ENCODE peak calls at places on chromosome X, in six cellular contexts. One of them, this sample, is unnamed. For H3K4me1, the result is how much of the 10 kb centered on the place peaks cover.

GRCh38 chrX:7083468-7084396 is 63.8 kb upstream of the STS start:
- DNase-seq in OCI-LY7: peak
- DNase-seq in mesenchymal stem cell: peak
- DNase-seq in CD4-positive, alpha-beta memory T cell: peak
- DNase-seq in PC-9: peak
- DNase-seq in CD8-positive, alpha-beta T cell: peak
- DNase-seq in this sample: peak

GRCh38 chrX:113009837-113010236 is 169.2 kb upstream of the AMOT start:
- DNase-seq in OCI-LY7: no peak
- DNase-seq in mesenchymal stem cell: no peak
- DNase-seq in CD4-positive, alpha-beta memory T cell: no peak
- DNase-seq in PC-9: no peak
- DNase-seq in CD8-positive, alpha-beta T cell: no peak
- DNase-seq in this sample: no peak

GRCh38 chrX:97326456-97326855 is 442.7 kb downstream of the RPA4 start:
- DNase-seq in OCI-LY7: peak
- DNase-seq in mesenchymal stem cell: no peak
- DNase-seq in CD4-positive, alpha-beta memory T cell: no peak
- DNase-seq in PC-9: no peak
- DNase-seq in CD8-positive, alpha-beta T cell: no peak
- DNase-seq in this sample: no peak

GRCh38 chrX:37921758-37922157 is 74.4 kb upstream of the DYNLT3 start:
- DNase-seq in OCI-LY7: no peak
- DNase-seq in mesenchymal stem cell: peak
- DNase-seq in CD4-positive, alpha-beta memory T cell: no peak
- DNase-seq in PC-9: no peak
- DNase-seq in CD8-positive, alpha-beta T cell: no peak
- DNase-seq in this sample: no peak

GRCh38 chrX:68438575-68438974 is 5.3 kb upstream of the OPHN1 start:
- DNase-seq in OCI-LY7: no peak
- DNase-seq in mesenchymal stem cell: no peak
- DNase-seq in CD4-positive, alpha-beta memory T cell: no peak
- DNase-seq in PC-9: no peak
- DNase-seq in CD8-positive, alpha-beta T cell: no peak
- DNase-seq in this sample: no peak

GRCh38 chrX:6129751-6130150 is 98.9 kb downstream of the NLGN4X start:
- DNase-seq in OCI-LY7: no peak
- DNase-seq in mesenchymal stem cell: no peak
- DNase-seq in CD4-positive, alpha-beta memory T cell: no peak
- DNase-seq in PC-9: no peak
- DNase-seq in CD8-positive, alpha-beta T cell: no peak
- DNase-seq in this sample: no peak

GRCh38 chrX:53261573-53261972 is 19.8 kb downstream of the IQSEC2 start:
- DNase-seq in OCI-LY7: peak
- DNase-seq in mesenchymal stem cell: no peak
- DNase-seq in CD4-positive, alpha-beta memory T cell: peak
- DNase-seq in PC-9: no peak
- DNase-seq in CD8-positive, alpha-beta T cell: peak
- DNase-seq in this sample: no peak

GRCh38 chrX:23616361-23616760 is 50.9 kb upstream of the PRDX4 start:
- DNase-seq in OCI-LY7: peak
- DNase-seq in mesenchymal stem cell: peak
- DNase-seq in CD4-positive, alpha-beta memory T cell: no peak
- DNase-seq in PC-9: no peak
- DNase-seq in CD8-positive, alpha-beta T cell: no peak
- DNase-seq in this sample: no peak

GRCh38 chrX:9285342-9285771 is 179.5 kb upstream of the TBL1X start:
- DNase-seq in OCI-LY7: no peak
- DNase-seq in mesenchymal stem cell: no peak
- DNase-seq in CD4-positive, alpha-beta memory T cell: no peak
- DNase-seq in PC-9: no peak
- DNase-seq in CD8-positive, alpha-beta T cell: no peak
- DNase-seq in this sample: no peak

GRCh38 chrX:1385251-1385794 is 6.6 kb downstream of the SLC25A6 start:
- DNase-seq in OCI-LY7: no peak
- DNase-seq in mesenchymal stem cell: no peak
- DNase-seq in CD4-positive, alpha-beta memory T cell: no peak
- DNase-seq in PC-9: no peak
- DNase-seq in CD8-positive, alpha-beta T cell: no peak
- DNase-seq in this sample: no peak

DNA sequence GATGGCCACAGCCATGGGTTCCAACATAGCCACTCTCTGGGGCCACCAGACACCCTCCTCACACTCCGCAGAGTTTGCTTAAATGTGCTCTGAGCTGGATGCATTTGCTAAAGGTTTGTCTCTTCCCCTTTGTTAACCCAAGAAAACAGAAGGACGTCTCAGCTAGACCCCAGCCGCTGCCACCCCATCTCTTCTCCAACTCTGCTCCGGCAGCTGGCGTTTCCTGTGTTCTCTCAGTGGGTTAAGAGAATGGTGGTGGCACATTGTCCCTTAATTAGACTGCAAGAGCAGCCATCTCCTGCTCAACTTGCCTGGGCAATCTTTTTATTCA is 43.7 kb upstream of the FAM9C start:
- DNase-seq in OCI-LY7: peak
- DNase-seq in mesenchymal stem cell: no peak
- DNase-seq in CD4-positive, alpha-beta memory T cell: no peak
- DNase-seq in PC-9: no peak
- DNase-seq in CD8-positive, alpha-beta T cell: no peak
- DNase-seq in this sample: no peak
- H3K4me1 ChIP-seq in OCI-LY7: half or more
- H3K4me1 ChIP-seq in mesenchymal stem cell: under half
- H3K4me1 ChIP-seq in CD4-positive, alpha-beta memory T cell: half or more
- H3K4me1 ChIP-seq in PC-9: under half
- H3K4me1 ChIP-seq in CD8-positive, alpha-beta T cell: half or more
- H3K4me1 ChIP-seq in this sample: half or more

GRCh38 chrX:85243155-85243554 is 424 bp downstream of the SATL1 start:
- DNase-seq in OCI-LY7: no peak
- DNase-seq in mesenchymal stem cell: peak
- DNase-seq in CD4-positive, alpha-beta memory T cell: no peak
- DNase-seq in PC-9: no peak
- DNase-seq in CD8-positive, alpha-beta T cell: no peak
- DNase-seq in this sample: no peak
- H3K4me3 ChIP-seq in OCI-LY7: peak
- H3K4me3 ChIP-seq in mesenchymal stem cell: no peak
- H3K4me3 ChIP-seq in CD4-positive, alpha-beta memory T cell: no peak
- H3K4me3 ChIP-seq in PC-9: no peak
- H3K4me3 ChIP-seq in CD8-positive, alpha-beta T cell: no peak
- H3K4me3 ChIP-seq in this sample: no peak

DNA sequence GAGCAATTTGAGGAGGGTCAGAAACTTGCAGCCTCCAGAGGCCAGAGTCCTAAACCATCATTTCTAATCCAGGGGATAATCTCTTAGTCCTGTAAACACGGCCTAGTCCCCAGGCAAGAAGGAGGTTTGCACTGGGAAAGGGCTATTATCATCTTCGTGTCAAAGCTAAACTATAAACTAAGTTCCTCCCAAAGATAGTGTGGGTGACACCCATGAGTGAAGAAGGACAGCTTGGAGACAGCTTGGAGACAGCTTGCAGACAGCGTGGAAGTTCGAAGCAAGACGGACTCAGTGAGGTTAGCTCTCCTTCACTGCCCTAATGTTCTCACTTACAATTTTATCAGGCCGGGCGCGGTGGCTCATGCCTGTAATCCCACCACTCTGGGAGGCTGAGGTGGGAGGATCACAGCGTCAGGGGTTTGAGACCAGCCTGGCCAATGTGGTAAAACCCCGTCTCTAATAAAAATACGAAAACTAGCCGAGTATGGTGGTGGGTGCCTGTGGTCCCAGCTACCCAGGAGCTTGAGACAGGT is 19.3 kb upstream of the PLCXD1 start:
- DNase-seq in OCI-LY7: no peak
- DNase-seq in mesenchymal stem cell: peak
- DNase-seq in CD4-positive, alpha-beta memory T cell: no peak
- DNase-seq in PC-9: no peak
- DNase-seq in CD8-positive, alpha-beta T cell: no peak
- DNase-seq in this sample: no peak
- H3K4me1 ChIP-seq in OCI-LY7: under half
- H3K4me1 ChIP-seq in mesenchymal stem cell: under half
- H3K4me1 ChIP-seq in CD4-positive, alpha-beta memory T cell: under half
- H3K4me1 ChIP-seq in PC-9: under half
- H3K4me1 ChIP-seq in CD8-positive, alpha-beta T cell: under half
- H3K4me1 ChIP-seq in this sample: under half

GRCh38 chrX:39818750-39819149 is 279.0 kb downstream of the BCOR start:
- DNase-seq in OCI-LY7: no peak
- DNase-seq in mesenchymal stem cell: no peak
- DNase-seq in CD4-positive, alpha-beta memory T cell: no peak
- DNase-seq in PC-9: no peak
- DNase-seq in CD8-positive, alpha-beta T cell: no peak
- DNase-seq in this sample: no peak

GRCh38 chrX:39814391-39814790 is 283.4 kb downstream of the BCOR start:
- DNase-seq in OCI-LY7: peak
- DNase-seq in mesenchymal stem cell: no peak
- DNase-seq in CD4-positive, alpha-beta memory T cell: peak
- DNase-seq in PC-9: no peak
- DNase-seq in CD8-positive, alpha-beta T cell: peak
- DNase-seq in this sample: peak

GRCh38 chrX:39818071-39818470 is 279.7 kb downstream of the BCOR start:
- DNase-seq in OCI-LY7: no peak
- DNase-seq in mesenchymal stem cell: no peak
- DNase-seq in CD4-positive, alpha-beta memory T cell: no peak
- DNase-seq in PC-9: no peak
- DNase-seq in CD8-positive, alpha-beta T cell: no peak
- DNase-seq in this sample: no peak

GRCh38 chrX:39815621-39816020 is 282.1 kb downstream of the BCOR start:
- DNase-seq in OCI-LY7: peak
- DNase-seq in mesenchymal stem cell: peak
- DNase-seq in CD4-positive, alpha-beta memory T cell: no peak
- DNase-seq in PC-9: no peak
- DNase-seq in CD8-positive, alpha-beta T cell: no peak
- DNase-seq in this sample: no peak

GRCh38 chrX:39816871-39817731 is 280.7 kb downstream of the BCOR start:
- DNase-seq in OCI-LY7: no peak
- DNase-seq in mesenchymal stem cell: peak
- DNase-seq in CD4-positive, alpha-beta memory T cell: no peak
- DNase-seq in PC-9: no peak
- DNase-seq in CD8-positive, alpha-beta T cell: no peak
- DNase-seq in this sample: no peak
- H3K4me3 ChIP-seq in OCI-LY7: no peak
- H3K4me3 ChIP-seq in mesenchymal stem cell: no peak
- H3K4me3 ChIP-seq in CD4-positive, alpha-beta memory T cell: no peak
- H3K4me3 ChIP-seq in PC-9: no peak
- H3K4me3 ChIP-seq in CD8-positive, alpha-beta T cell: no peak
- H3K4me3 ChIP-seq in this sample: no peak

DNA sequence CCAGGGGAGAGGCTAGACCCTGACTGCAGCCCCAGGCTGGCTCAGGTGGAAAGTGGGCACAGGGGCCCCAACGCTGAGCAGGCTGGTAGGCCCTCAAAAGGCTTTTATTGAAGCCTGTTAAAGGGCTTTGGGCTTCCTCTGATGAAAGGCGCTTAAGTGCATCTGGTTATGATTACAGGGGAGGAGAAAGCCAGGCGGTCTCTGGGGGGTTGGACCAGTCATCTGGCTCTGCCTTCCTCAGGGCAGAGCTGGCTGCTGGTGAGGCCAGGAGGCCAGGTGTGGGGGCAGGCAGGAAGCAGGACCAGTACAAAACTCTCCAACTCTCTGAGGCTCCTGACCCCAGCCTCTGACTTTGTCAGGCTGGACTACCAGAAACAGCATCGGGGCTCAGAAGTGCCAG is 68.8 kb upstream of the BCOR start:
- DNase-seq in OCI-LY7: peak
- DNase-seq in mesenchymal stem cell: peak
- DNase-seq in CD4-positive, alpha-beta memory T cell: no peak
- DNase-seq in PC-9: no peak
- DNase-seq in CD8-positive, alpha-beta T cell: no peak
- DNase-seq in this sample: no peak
- H3K4me1 ChIP-seq in OCI-LY7: half or more
- H3K4me1 ChIP-seq in mesenchymal stem cell: under half
- H3K4me1 ChIP-seq in CD4-positive, alpha-beta memory T cell: under half
- H3K4me1 ChIP-seq in PC-9: under half
- H3K4me1 ChIP-seq in CD8-positive, alpha-beta T cell: under half
- H3K4me1 ChIP-seq in this sample: under half

DNA sequence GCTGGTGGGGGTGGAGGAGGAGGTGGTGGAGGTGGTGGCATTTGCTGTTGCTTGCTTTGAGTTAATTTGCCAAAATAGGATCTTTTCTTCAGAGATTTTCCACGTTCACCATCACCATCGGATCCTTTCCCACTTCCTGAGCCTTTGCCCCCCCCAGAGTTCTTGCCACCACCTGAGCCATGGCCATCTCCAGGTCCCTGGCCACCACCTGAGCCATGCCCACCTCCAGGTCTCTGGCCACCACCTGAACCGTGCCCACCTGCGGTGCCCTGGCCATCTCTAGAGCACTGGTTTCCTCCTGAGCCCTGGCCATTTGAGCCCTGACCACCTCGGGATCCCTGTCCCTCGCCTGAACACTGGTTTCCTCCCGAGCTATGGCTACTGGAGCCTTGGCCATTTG is 1.9 kb downstream of the IRS4 start:
- DNase-seq in OCI-LY7: no peak
- DNase-seq in mesenchymal stem cell: no peak
- DNase-seq in CD4-positive, alpha-beta memory T cell: no peak
- DNase-seq in PC-9: no peak
- DNase-seq in CD8-positive, alpha-beta T cell: no peak
- DNase-seq in this sample: no peak
- H3K4me3 ChIP-seq in OCI-LY7: no peak
- H3K4me3 ChIP-seq in mesenchymal stem cell: no peak
- H3K4me3 ChIP-seq in CD4-positive, alpha-beta memory T cell: no peak
- H3K4me3 ChIP-seq in PC-9: no peak
- H3K4me3 ChIP-seq in CD8-positive, alpha-beta T cell: no peak
- H3K4me3 ChIP-seq in this sample: no peak